ENCODE peak calls at places on chromosomes 2 and 18, in eight cellular contexts. E is right cardiac atrium; B is activated CD4-positive, alpha-beta T cell treated with anti-CD3 and anti-CD28 coated beads, Interleukin-2, amount 50 U/mL, for 1 hour; K is coronary artery; Y is endothelial cell of umbilical vein; A is cardiac fibroblast; M is epithelial cell of esophagus; S is NCI-H1092 treated with DMSO at 0.1 percent for 48 hours. O is an unnamed sample.

GRCh38 chr2:98377569-98377968 is 31.3 kb downstream of the CNGA3 start:
- DNase-seq in E (no peak), B (no peak), K (no peak), Y (no peak), A (no peak), M (no peak), S (peak), O (no peak)

GRCh38 chr2:190304404-190304803 is 15.2 kb downstream of the HIBCH start:
- DNase-seq in E (no peak), B (no peak), K (no peak), Y (no peak), A (no peak), M (no peak), S (no peak), O (no peak)

GRCh38 chr18:9851511-9851910 is 34.3 kb upstream of the TXNDC2 start:
- DNase-seq in E (no peak), B (no peak), K (no peak), Y (no peak), A (peak), M (peak), S (no peak), O (no peak)

GRCh38 chr2:38528008-38528442 is 74.7 kb downstream of the HNRNPLL start:
- DNase-seq in E (peak), B (no peak), K (no peak), Y (peak), A (peak), M (peak), S (peak), O (peak)

GRCh38 chr2:127932199-127932877 is 46.6 kb upstream of the AMMECR1L start:
- DNase-seq in E (no peak), B (no peak), K (no peak), Y (peak), A (peak), M (peak), S (no peak), O (no peak)

GRCh38 chr2:152437276-152437879 is 102.4 kb downstream of the FMNL2 start:
- DNase-seq in E (no peak), B (no peak), K (no peak), Y (no peak), A (no peak), M (no peak), S (no peak), O (no peak)

GRCh38 chr2:182870227-182870626 is 3.8 kb upstream of the FRZB start:
- DNase-seq in E (no peak), B (no peak), K (no peak), Y (no peak), A (peak), M (peak), S (peak), O (peak)

GRCh38 chr2:199972088-199972626 is 16.8 kb downstream of the MAIP1 start:
- DNase-seq in E (no peak), B (no peak), K (no peak), Y (no peak), A (no peak), M (no peak), S (no peak), O (no peak)

GRCh38 chr2:20179755-20180594 is 45.0 kb downstream of the SDC1 start:
- DNase-seq in E (no peak), B (no peak), K (no peak), Y (no peak), A (no peak), M (peak), S (no peak), O (no peak)

GRCh38 chr18:62281684-62282083 is 43.4 kb upstream of the TNFRSF11A start:
- DNase-seq in E (no peak), B (no peak), K (no peak), Y (peak), A (peak), M (peak), S (no peak), O (peak)